ENCODE peak calls at places on chromosomes 13 and 19, in six cellular contexts. One of them, this sample, is unnamed.

GRCh38 chr13:76991432-76991795 is 467 bp upstream of the CLN5 start:
- DNase-seq in HCT116: no peak
- DNase-seq in endothelial cell of umbilical vein: no peak
- DNase-seq in HepG2: no peak
- DNase-seq in K562: peak
- DNase-seq in GM12878: peak
- DNase-seq in this sample: no peak

GRCh38 chr13:92806215-92806614 is 420.4 kb upstream of the GPC6 start:
- DNase-seq in HCT116: no peak
- DNase-seq in endothelial cell of umbilical vein: no peak
- DNase-seq in HepG2: no peak
- DNase-seq in K562: no peak
- DNase-seq in GM12878: no peak
- DNase-seq in this sample: no peak

GRCh38 chr13:113565526-113566226 is 18.9 kb upstream of the TFDP1 start:
- DNase-seq in HCT116: no peak
- DNase-seq in endothelial cell of umbilical vein: no peak
- DNase-seq in HepG2: no peak
- DNase-seq in K562: no peak
- DNase-seq in GM12878: no peak
- DNase-seq in this sample: peak

GRCh38 chr13:54402495-54402894 is 1373.9 kb downstream of the OLFM4 start:
- DNase-seq in HCT116: no peak
- DNase-seq in endothelial cell of umbilical vein: no peak
- DNase-seq in HepG2: no peak
- DNase-seq in K562: no peak
- DNase-seq in GM12878: no peak
- DNase-seq in this sample: no peak

GRCh38 chr19:19485161-19485997 is 30.0 kb downstream of the TSSK6 start:
- DNase-seq in HCT116: no peak
- DNase-seq in endothelial cell of umbilical vein: no peak
- DNase-seq in HepG2: no peak
- DNase-seq in K562: no peak
- DNase-seq in GM12878: no peak
- DNase-seq in this sample: no peak

GRCh38 chr13:21318891-21319532 is 140.1 kb downstream of the ZDHHC20 start:
- DNase-seq in HCT116: no peak
- DNase-seq in endothelial cell of umbilical vein: peak
- DNase-seq in HepG2: no peak
- DNase-seq in K562: no peak
- DNase-seq in GM12878: no peak
- DNase-seq in this sample: no peak

GRCh38 chr19:39590265-39590664 is 12.1 kb upstream of the LGALS13 start:
- DNase-seq in HCT116: no peak
- DNase-seq in endothelial cell of umbilical vein: peak
- DNase-seq in HepG2: no peak
- DNase-seq in K562: no peak
- DNase-seq in GM12878: no peak
- DNase-seq in this sample: peak

GRCh38 chr13:97113231-97114001 is 108.7 kb upstream of the MBNL2 start:
- DNase-seq in HCT116: no peak
- DNase-seq in endothelial cell of umbilical vein: no peak
- DNase-seq in HepG2: no peak
- DNase-seq in K562: no peak
- DNase-seq in GM12878: no peak
- DNase-seq in this sample: no peak

GRCh38 chr19:28868836-28869235 is 344.1 kb downstream of the UQCRFS1 start:
- DNase-seq in HCT116: no peak
- DNase-seq in endothelial cell of umbilical vein: no peak
- DNase-seq in HepG2: no peak
- DNase-seq in K562: no peak
- DNase-seq in GM12878: no peak
- DNase-seq in this sample: no peak

GRCh38 chr13:106077017-106077416 is 458.4 kb downstream of the EFNB2 start:
- DNase-seq in HCT116: no peak
- DNase-seq in endothelial cell of umbilical vein: no peak
- DNase-seq in HepG2: no peak
- DNase-seq in K562: no peak
- DNase-seq in GM12878: no peak
- DNase-seq in this sample: no peak

DNA sequence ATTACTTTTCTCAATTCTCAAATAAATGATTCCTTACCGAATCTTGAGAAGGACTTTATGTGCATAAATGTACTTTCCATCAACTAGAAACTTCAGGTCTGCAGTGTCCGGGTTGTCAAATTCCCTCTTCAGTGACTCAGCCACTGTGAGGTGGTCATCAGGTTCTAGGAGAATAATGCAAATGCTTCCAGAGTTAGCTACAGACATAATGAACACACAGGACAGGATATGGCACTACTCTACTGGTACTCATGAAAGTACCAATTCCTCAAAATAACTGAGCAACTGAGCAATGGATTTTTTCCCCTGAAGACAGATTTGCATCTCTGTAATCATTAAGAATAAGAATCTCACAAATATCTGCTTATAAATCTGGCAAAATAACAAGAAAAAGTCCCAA is 31.2 kb downstream of the RCBTB2 start:
- DNase-seq in HCT116: no peak
- DNase-seq in endothelial cell of umbilical vein: no peak
- DNase-seq in HepG2: no peak
- DNase-seq in K562: no peak
- DNase-seq in GM12878: no peak
- DNase-seq in this sample: no peak
- TF ChIP-seq POLR2AphosphoS5 in HCT116: no peak
- TF ChIP-seq POLR2AphosphoS5 in endothelial cell of umbilical vein: no peak
- TF ChIP-seq POLR2AphosphoS5 in HepG2: no peak
- TF ChIP-seq POLR2AphosphoS5 in K562: no peak
- TF ChIP-seq POLR2AphosphoS5 in GM12878: no peak
- TF ChIP-seq POLR2AphosphoS5 in this sample: no peak

GRCh38 chr19:35673121-35673804 is 6.9 kb downstream of the UPK1A start:
- DNase-seq in HCT116: peak
- DNase-seq in endothelial cell of umbilical vein: peak
- DNase-seq in HepG2: peak
- DNase-seq in K562: peak
- DNase-seq in GM12878: no peak
- DNase-seq in this sample: peak
- H2AFZ ChIP-seq in HCT116: peak
- H2AFZ ChIP-seq in endothelial cell of umbilical vein: peak
- H2AFZ ChIP-seq in HepG2: peak
- H2AFZ ChIP-seq in K562: peak
- H2AFZ ChIP-seq in GM12878: peak
- H2AFZ ChIP-seq in this sample: peak

GRCh38 chr19:42328854-42329253 is 3.4 kb downstream of the MEGF8 start:
- DNase-seq in HCT116: no peak
- DNase-seq in endothelial cell of umbilical vein: no peak
- DNase-seq in HepG2: no peak
- DNase-seq in K562: no peak
- DNase-seq in GM12878: no peak
- DNase-seq in this sample: no peak
- TF ChIP-seq POLR2AphosphoS5 in HCT116: no peak
- TF ChIP-seq POLR2AphosphoS5 in endothelial cell of umbilical vein: no peak
- TF ChIP-seq POLR2AphosphoS5 in HepG2: no peak
- TF ChIP-seq POLR2AphosphoS5 in K562: no peak
- TF ChIP-seq POLR2AphosphoS5 in GM12878: no peak
- TF ChIP-seq POLR2AphosphoS5 in this sample: no peak

DNA sequence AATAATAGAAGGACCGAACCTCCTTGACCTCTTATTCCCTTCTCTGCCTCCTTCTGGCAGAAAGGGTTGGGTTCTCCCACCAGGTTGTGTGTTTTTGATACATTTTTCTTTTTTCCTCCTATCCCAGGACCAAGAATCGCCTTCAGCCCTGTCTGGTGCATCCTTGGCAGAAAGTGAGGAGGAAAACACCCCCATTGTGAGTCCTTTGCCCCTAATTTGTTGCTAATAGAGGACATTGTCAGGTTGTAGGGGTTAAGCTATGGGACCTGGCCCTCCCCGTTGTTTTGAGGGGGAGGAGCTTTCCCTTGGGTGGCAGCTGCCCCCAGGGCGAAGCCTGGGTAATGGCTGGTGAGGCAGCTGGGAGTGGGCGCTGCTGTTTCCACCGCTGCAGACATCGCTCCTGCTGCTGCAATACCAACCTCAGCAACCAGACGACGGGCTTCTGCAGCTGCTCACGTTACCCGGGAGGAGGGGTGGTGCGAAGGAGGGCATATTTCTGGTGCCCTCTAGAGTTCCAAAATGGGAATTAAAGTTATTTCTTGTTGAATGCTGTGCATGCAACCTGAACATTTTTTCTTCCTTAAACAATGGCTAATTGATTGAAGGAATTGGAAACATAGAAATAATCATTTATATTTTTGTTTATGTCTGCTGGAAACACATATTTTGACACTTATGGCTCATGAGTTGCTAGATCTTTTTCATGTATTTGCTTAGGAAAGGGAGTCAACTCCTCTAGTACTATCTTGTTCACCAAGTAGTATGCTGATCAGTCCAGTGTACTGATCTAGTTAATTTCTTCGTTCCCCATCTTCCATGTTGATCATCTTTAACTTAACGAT is 1.5 kb downstream of the ZMYM2 start:
- DNase-seq in HCT116: peak
- DNase-seq in endothelial cell of umbilical vein: peak
- DNase-seq in HepG2: peak
- DNase-seq in K562: peak
- DNase-seq in GM12878: peak
- DNase-seq in this sample: peak
- H2AFZ ChIP-seq in HCT116: no peak
- H2AFZ ChIP-seq in endothelial cell of umbilical vein: peak
- H2AFZ ChIP-seq in HepG2: no peak
- H2AFZ ChIP-seq in K562: peak
- H2AFZ ChIP-seq in GM12878: peak
- H2AFZ ChIP-seq in this sample: no peak

GRCh38 chr13:80469841-80470378 is 129.0 kb upstream of the SPRY2 start:
- DNase-seq in HCT116: no peak
- DNase-seq in endothelial cell of umbilical vein: peak
- DNase-seq in HepG2: no peak
- DNase-seq in K562: no peak
- DNase-seq in GM12878: no peak
- DNase-seq in this sample: no peak
- TF ChIP-seq POLR2AphosphoS5 in HCT116: no peak
- TF ChIP-seq POLR2AphosphoS5 in endothelial cell of umbilical vein: peak
- TF ChIP-seq POLR2AphosphoS5 in HepG2: no peak
- TF ChIP-seq POLR2AphosphoS5 in K562: no peak
- TF ChIP-seq POLR2AphosphoS5 in GM12878: no peak
- TF ChIP-seq POLR2AphosphoS5 in this sample: no peak

GRCh38 chr19:507286-508203 is at the start of gene TPGS1:
- DNase-seq in HCT116: peak
- DNase-seq in endothelial cell of umbilical vein: no peak
- DNase-seq in HepG2: peak
- DNase-seq in K562: peak
- DNase-seq in GM12878: no peak
- DNase-seq in this sample: peak
- H2AFZ ChIP-seq in HCT116: peak
- H2AFZ ChIP-seq in endothelial cell of umbilical vein: peak
- H2AFZ ChIP-seq in HepG2: peak
- H2AFZ ChIP-seq in K562: peak
- H2AFZ ChIP-seq in GM12878: peak
- H2AFZ ChIP-seq in this sample: peak